ENCODE peak calls at places on chromosomes 11 and 22, in six cellular contexts. R is RPMI8226; F is stimulated activated CD8-positive, alpha-beta memory T cell treated with anti-CD3 and anti-CD28 coated beads, Interleukin-4, amount 100 ng/mL, for 24 hours; E is anterior cingulate cortex; U is globus pallidus; H is AG08396. S is an unnamed sample.

GRCh38 chr11:66045177-66045639 is 3.8 kb downstream of the GAL3ST3 start:
- DNase-seq in E (peak), F (peak), R (peak), U (peak), H (peak), S (peak)

GRCh38 chr11:24406389-24406788 is 90.5 kb upstream of the LUZP2 start:
- DNase-seq in F (no peak), R (no peak), U (no peak), E (no peak), H (no peak), S (no peak)

GRCh38 chr11:7635137-7635536 is 38.2 kb downstream of the CYB5R2 start:
- DNase-seq in H (no peak), E (peak), F (no peak), R (no peak), U (peak), S (no peak)

GRCh38 chr22:33867118-33867863 is 53.0 kb downstream of the LARGE1 start:
- DNase-seq in F (no peak), H (peak), E (no peak), U (no peak), R (no peak), S (no peak)

GRCh38 chr11:75066061-75066460 is 30.6 kb downstream of the OR2AT4 start:
- DNase-seq in U (no peak), H (no peak), R (no peak), E (no peak), F (no peak), S (no peak)

GRCh38 chr22:49705631-49706352 is 121.9 kb downstream of the BRD1 start:
- DNase-seq in F (no peak), U (no peak), E (no peak), R (peak), H (no peak), S (no peak)

GRCh38 chr22:34950480-34950879 is 115.5 kb upstream of the ISX start:
- DNase-seq in H (no peak), U (no peak), E (no peak), R (no peak), F (no peak), S (peak)

GRCh38 chr11:1717745-1718144 is 20.8 kb downstream of the KRTAP5-6 start:
- DNase-seq in R (no peak), H (no peak), F (no peak), U (no peak), E (no peak), S (no peak)

GRCh38 chr11:33557201-33557600 is 143.4 kb downstream of the C11orf91 start:
- DNase-seq in U (no peak), R (no peak), E (no peak), F (no peak), H (peak), S (no peak)